ENCODE peak calls at places on chromosomes 7 and 10, in ten cellular contexts. H is body of pancreas; L is PC-9; O is CD4-positive, alpha-beta memory T cell; X is fibroblast of lung; C is BE2C; V is GM06990; T is mammary epithelial cell; P is GM12865; U is WERI-Rb-1. N is an unnamed sample.

GRCh38 chr10:62614389-62615157 is 189.9 kb upstream of the ADO start:
- DNase-seq in H (no peak), L (no peak), O (no peak), X (peak), C (no peak), V (peak), T (peak), P (peak), U (no peak), N (no peak)

GRCh38 chr10:52652431-52653220 is 120.0 kb downstream of the MBL2 start:
- DNase-seq in H (no peak), L (no peak), O (no peak), X (peak), C (no peak), V (no peak), T (no peak), P (no peak), U (no peak), N (no peak)

GRCh38 chr10:109837384-109837783 is 85.9 kb downstream of the XPNPEP1 start:
- DNase-seq in H (no peak), L (no peak), O (no peak), X (no peak), C (no peak), V (no peak), T (no peak), P (no peak), U (no peak), N (no peak)

GRCh38 chr7:78479348-78479747 is 680.8 kb downstream of the PHTF2 start:
- DNase-seq in H (no peak), L (no peak), O (no peak), X (peak), C (no peak), V (no peak), T (no peak), P (no peak), U (no peak), N (no peak)

GRCh38 chr10:62610649-62611229 is 193.8 kb upstream of the ADO start:
- DNase-seq in H (peak), L (peak), O (peak), X (peak), C (peak), V (peak), T (peak), P (peak), U (peak), N (no peak)

GRCh38 chr7:110119883-110120581 is 970.9 kb upstream of the LRRN3 start:
- DNase-seq in H (no peak), L (peak), O (no peak), X (peak), C (peak), V (no peak), T (peak), P (no peak), U (no peak), N (no peak)

GRCh38 chr7:45709168-45710034 is 135.2 kb downstream of the ADCY1 start:
- DNase-seq in H (no peak), L (no peak), O (no peak), X (peak), C (no peak), V (no peak), T (no peak), P (no peak), U (no peak), N (no peak)

GRCh38 chr7:12796397-12797136 is 109.1 kb downstream of the ARL4A start:
- DNase-seq in H (no peak), L (no peak), O (no peak), X (no peak), C (no peak), V (no peak), T (no peak), P (no peak), U (no peak), N (no peak)

GRCh38 chr7:47672267-47672920 is 90.5 kb upstream of the TNS3 start:
- DNase-seq in H (no peak), L (no peak), O (no peak), X (no peak), C (no peak), V (peak), T (no peak), P (peak), U (no peak), N (no peak)

GRCh38 chr10:6065845-6066244 is 3.7 kb upstream of the IL2RA start:
- DNase-seq in H (no peak), L (no peak), O (no peak), X (no peak), C (no peak), V (no peak), T (no peak), P (no peak), U (no peak), N (no peak)

GRCh38 chr10:1290071-1290471 is 233.9 kb downstream of the WDR37 start:
- DNase-seq in H (no peak), L (peak), O (no peak), X (no peak), C (no peak), V (no peak), T (peak), P (no peak), U (no peak), N (no peak)

DNA sequence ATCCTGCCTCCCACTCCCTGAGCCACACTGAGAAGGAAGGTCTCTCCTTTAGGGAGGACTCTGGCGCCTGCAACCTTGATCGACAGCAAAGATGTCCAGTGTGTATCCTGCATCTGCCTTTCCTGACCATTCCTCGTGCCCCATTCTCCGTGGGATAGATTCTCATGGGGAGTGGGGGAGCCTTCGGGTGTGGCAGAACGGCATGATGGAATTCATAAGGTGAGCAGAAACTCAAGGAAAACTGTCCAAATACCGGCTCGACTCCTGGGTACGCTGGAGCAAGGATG is 633 bp upstream of the RARRES2 start:
- DNase-seq in H (no peak), L (no peak), O (no peak), X (no peak), C (no peak), V (no peak), T (no peak), P (no peak), U (no peak), N (no peak)
- H3K4me3 ChIP-seq in H (no peak), L (no peak), O (no peak), X (peak), C (no peak), V (no peak), T (no peak), P (no peak), U (no peak), N (no peak)

GRCh38 chr7:150973571-150974451 is 4.3 kb downstream of the KCNH2 start:
- DNase-seq in H (peak), L (no peak), O (peak), X (no peak), C (no peak), V (no peak), T (no peak), P (no peak), U (no peak), N (no peak)
- H3K4me3 ChIP-seq in H (no peak), L (peak), O (peak), X (no peak), C (no peak), V (peak), T (no peak), P (no peak), U (no peak), N (no peak)

DNA sequence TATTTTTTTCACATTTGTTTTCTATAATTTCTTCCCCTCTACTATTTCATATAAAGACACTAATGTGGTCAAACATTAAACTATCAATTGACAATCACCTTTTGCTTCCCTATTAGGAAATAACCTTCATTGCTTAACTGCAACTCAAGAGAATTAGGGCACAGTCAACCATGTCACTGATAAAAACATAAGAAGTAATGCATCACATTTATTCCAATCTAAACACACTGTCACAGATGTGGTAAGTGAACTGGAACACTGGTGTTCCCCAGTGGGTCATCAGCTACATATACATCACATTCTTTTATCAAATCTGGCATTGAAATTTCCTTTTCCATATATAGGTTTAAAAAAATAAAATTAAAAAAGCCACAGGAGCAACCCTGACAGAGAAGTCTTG is 3.7 kb downstream of the TRIL start:
- DNase-seq in H (no peak), L (no peak), O (no peak), X (no peak), C (no peak), V (no peak), T (no peak), P (no peak), U (no peak), N (no peak)
- H3K4me3 ChIP-seq in H (no peak), L (no peak), O (no peak), X (no peak), C (no peak), V (no peak), T (no peak), P (no peak), U (no peak), N (no peak)

GRCh38 chr7:15820319-15820718 is 133.8 kb upstream of the MEOX2 start:
- DNase-seq in H (no peak), L (no peak), O (no peak), X (no peak), C (no peak), V (no peak), T (no peak), P (no peak), U (no peak), N (no peak)

GRCh38 chr7:15822123-15822495 is 135.6 kb upstream of the MEOX2 start:
- DNase-seq in H (no peak), L (no peak), O (no peak), X (no peak), C (no peak), V (no peak), T (no peak), P (no peak), U (no peak), N (no peak)

DNA sequence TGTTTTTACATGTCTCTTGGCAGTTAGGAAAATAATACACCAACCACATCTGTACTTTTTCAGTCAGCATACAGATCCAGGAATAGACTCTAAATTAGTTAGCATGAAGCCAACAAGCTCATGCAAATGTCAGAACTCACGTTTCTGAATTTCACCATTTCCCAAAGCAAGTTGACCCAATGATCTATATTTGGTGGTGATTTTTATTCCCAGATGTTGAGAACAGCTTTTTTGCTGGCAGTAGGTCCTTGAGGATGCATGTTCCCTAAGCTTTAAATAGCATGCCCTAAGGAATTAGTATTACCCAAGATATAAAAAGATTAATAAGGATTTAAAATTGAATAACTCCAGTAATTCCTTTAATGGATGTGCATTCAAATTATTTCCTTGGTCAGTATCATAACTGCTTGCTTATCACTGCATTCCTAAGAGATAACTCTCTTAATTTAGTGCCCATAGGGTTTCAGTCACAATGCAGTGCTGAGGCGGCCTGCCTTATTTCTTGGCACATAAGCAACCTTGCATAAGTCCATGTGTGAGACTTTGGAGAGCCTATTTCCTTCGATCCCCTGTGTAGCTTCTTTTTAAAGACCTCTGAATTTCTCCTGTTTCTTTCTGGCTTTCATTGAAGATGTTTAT is 135.1 kb upstream of the MEOX2 start:
- DNase-seq in H (no peak), L (no peak), O (no peak), X (no peak), C (no peak), V (no peak), T (no peak), P (no peak), U (no peak), N (no peak)
- H3K4me3 ChIP-seq in H (no peak), L (no peak), O (no peak), X (no peak), C (no peak), V (no peak), T (no peak), P (no peak), U (no peak), N (no peak)

DNA sequence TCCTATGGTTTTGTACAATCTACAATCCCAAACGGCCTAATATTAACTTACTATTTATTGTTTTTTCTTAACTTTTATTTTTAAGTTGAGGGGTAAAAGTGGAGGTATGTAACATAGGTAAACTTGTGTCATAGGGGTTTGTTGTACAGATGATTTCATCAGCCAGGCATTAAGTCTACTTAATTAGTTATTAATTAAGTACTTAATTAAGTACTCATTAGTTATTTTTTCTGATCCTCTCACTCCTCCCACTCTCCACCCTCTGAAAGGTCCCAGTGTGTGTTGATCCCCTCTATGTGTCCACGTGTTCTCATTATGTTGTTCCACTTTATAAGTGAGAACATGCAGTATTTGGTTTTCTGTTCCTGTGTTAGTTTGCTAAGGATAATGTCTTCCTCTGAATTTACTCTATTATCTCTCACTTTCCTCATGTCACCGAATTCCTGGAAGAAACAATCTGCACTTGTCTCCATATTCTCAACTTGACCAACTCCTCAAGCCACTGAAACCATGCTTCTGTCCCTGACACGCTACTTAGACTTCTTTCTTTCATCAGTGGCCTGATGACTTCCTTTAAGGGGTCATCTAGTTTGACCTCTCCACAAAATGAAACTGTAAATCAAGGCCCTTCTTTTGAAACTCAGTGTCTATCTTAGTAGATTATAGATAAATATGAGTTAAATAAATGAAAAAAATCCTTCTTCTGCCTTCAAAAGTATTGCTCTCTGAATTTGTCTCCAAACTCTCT is 9.1 kb downstream of the CACNA2D1 start:
- DNase-seq in H (no peak), L (no peak), O (no peak), X (no peak), C (no peak), V (no peak), T (no peak), P (no peak), U (no peak), N (no peak)
- H3K4me3 ChIP-seq in H (no peak), L (no peak), O (no peak), X (no peak), C (no peak), V (no peak), T (no peak), P (no peak), U (no peak), N (no peak)

GRCh38 chr10:19817251-19818046 is 1.2 kb downstream of the PLXDC2 start:
- DNase-seq in H (peak), L (no peak), O (no peak), X (peak), C (no peak), V (no peak), T (peak), P (peak), U (peak), N (no peak)

GRCh38 chr10:19812976-19813375 is 3.3 kb upstream of the PLXDC2 start:
- DNase-seq in H (no peak), L (no peak), O (no peak), X (peak), C (no peak), V (no peak), T (peak), P (no peak), U (no peak), N (no peak)

GRCh38 chr10:19816420-19817250 is at the start of gene PLXDC2:
- DNase-seq in H (peak), L (no peak), O (no peak), X (peak), C (peak), V (no peak), T (peak), P (peak), U (peak), N (no peak)

GRCh38 chr10:19815478-19816419 is 483 bp upstream of the PLXDC2 start:
- DNase-seq in H (peak), L (no peak), O (no peak), X (peak), C (peak), V (no peak), T (peak), P (no peak), U (peak), N (no peak)

GRCh38 chr10:19815036-19815435 is 1.2 kb upstream of the PLXDC2 start:
- DNase-seq in H (no peak), L (no peak), O (no peak), X (no peak), C (no peak), V (no peak), T (no peak), P (no peak), U (no peak), N (no peak)
- H3K4me3 ChIP-seq in H (peak), L (no peak), O (no peak), X (peak), C (peak), V (no peak), T (peak), P (no peak), U (peak), N (peak)

GRCh38 chr7:142595816-142596516 is 153.3 kb upstream of the PRSS1 start:
- DNase-seq in H (no peak), L (no peak), O (no peak), X (no peak), C (no peak), V (no peak), T (no peak), P (no peak), U (no peak), N (no peak)
- H3K4me3 ChIP-seq in H (no peak), L (no peak), O (no peak), X (no peak), C (no peak), V (no peak), T (no peak), P (no peak), U (no peak), N (no peak)

GRCh38 chr7:140060243-140060630 is 2.5 kb downstream of the PARP12 start:
- DNase-seq in H (no peak), L (no peak), O (no peak), X (peak), C (no peak), V (no peak), T (peak), P (no peak), U (no peak), N (no peak)

GRCh38 chr7:140061607-140061930 is 1.2 kb downstream of the PARP12 start:
- DNase-seq in H (no peak), L (no peak), O (no peak), X (peak), C (no peak), V (no peak), T (no peak), P (no peak), U (no peak), N (no peak)

GRCh38 chr7:140060788-140061606 is 1.8 kb downstream of the PARP12 start:
- DNase-seq in H (peak), L (no peak), O (no peak), X (peak), C (peak), V (no peak), T (no peak), P (no peak), U (no peak), N (peak)

GRCh38 chr7:140062118-140062527 is 628 bp downstream of the PARP12 start:
- DNase-seq in H (peak), L (no peak), O (peak), X (peak), C (no peak), V (peak), T (peak), P (peak), U (no peak), N (no peak)

DNA sequence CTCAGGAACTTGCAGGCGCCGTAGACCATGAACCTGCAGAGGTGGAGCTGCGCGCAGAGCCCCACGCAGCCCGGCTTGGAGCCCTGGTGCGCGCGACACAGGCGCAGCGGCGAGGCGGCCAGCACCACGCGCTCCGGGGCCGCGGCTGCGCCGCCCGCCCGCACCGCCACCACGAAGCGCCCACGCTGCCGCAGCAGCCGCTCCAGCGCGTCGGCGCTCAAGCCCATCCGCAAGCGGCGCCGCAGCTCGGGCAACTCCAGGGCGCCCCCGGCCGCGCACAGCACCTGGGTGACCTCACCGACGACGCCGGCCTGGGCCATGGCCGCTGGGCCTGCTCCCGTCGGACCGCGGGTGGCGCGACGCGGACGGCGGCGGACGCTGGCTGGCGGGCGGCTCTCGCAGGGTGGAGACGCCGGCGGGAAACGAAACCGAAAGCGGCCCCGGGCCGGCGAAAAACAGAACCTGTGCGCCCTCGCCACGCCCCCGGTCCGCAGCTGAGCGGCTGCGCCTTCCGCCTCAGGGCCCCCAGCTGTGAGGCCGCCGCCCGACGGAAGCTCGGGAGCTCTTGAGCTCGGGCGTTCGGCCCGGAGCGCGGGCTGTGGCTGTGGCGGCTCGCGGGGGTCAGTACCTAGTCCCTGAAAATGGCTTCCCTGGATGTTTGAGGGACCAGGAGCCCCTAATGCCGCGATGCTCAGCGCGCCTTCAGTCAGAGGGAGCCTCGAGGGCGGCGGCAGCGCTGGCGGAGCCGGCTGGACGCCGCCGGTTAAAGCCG is at the start of gene PARP12:
- DNase-seq in H (peak), L (peak), O (peak), X (peak), C (peak), V (peak), T (peak), P (peak), U (no peak), N (peak)
- H3K4me3 ChIP-seq in H (peak), L (peak), O (peak), X (peak), C (peak), V (peak), T (peak), P (peak), U (no peak), N (peak)

DNA sequence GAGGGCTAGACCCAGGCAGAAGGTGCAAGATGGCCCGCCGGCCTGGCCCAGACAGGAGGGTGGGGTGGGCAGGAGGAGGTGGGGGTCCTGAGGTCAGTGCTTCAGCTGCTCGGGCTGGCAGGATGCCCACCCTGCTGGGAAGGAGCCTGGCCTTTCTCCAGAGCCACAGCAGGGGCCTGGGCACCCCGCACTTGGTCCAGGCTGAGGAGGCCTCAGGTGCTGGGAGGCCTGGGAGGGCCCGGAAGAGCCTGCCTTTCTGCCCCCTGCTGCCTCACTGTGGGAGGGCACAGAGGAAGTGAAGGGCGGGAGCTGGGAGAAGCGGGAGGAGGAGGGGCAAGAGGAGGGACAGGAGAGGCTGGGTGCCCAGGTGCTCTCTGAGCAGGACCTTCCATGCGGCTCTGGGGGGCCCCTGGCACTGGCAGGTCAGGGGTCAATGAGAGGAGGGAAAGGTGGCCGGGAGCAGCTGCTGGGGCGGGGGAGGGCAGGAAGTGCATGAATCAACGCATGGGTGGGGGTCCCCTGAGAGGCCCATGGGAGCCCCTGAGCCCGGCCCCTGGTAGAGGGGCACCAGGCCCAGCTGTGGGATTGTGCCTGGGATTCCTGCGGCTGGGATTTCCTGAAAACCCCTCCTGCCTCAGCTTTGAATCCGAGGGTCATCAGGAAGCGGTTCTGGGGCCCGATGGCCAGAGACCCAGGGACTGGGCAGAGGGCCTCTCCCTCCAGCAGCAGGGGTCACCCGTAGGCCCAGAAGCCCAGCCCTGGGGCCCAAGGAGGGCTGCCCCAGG is 49.9 kb downstream of the PWWP2B start:
- DNase-seq in H (peak), L (peak), O (peak), X (peak), C (peak), V (peak), T (peak), P (peak), U (peak), N (no peak)
- H3K4me3 ChIP-seq in H (no peak), L (peak), O (peak), X (no peak), C (no peak), V (no peak), T (no peak), P (no peak), U (no peak), N (no peak)

N was measured in skeletal muscle cell.